ENCODE peak calls at places on chromosomes 12 and 14, in eight cellular contexts. G is upper lobe of left lung, A is tibial nerve, V is PC-9, B is left ventricle myocardium inferior, U is lung, I is tibial artery, P is OCI-LY7. K is an unnamed sample. For H3K9me3, the result is how much of the 10 kb centered on the place peaks cover.

GRCh38 chr14:68141531-68142088 is 322.0 kb downstream of the RAD51B start:
- DNase-seq in V (peak), U (no peak), A (no peak), B (no peak), P (no peak), I (no peak), G (no peak), K (no peak)

GRCh38 chr12:94140556-94140955 is 7.8 kb upstream of the PLXNC1 start:
- DNase-seq in G (peak), A (no peak), B (no peak), V (peak), U (no peak), P (peak), I (no peak), K (no peak)

GRCh38 chr14:64113279-64113678 is 180.9 kb downstream of the ESR2 start:
- DNase-seq in B (no peak), I (peak), G (peak), V (no peak), U (no peak), A (no peak), P (no peak), K (peak)

GRCh38 chr12:62536546-62536945 is 69.9 kb downstream of the MON2 start:
- DNase-seq in B (no peak), A (no peak), P (no peak), U (no peak), G (no peak), I (no peak), V (no peak), K (no peak)

GRCh38 chr12:107736914-107737313 is 24.0 kb downstream of the PRDM4 start:
- DNase-seq in V (no peak), A (no peak), G (no peak), I (no peak), U (no peak), P (peak), B (no peak), K (no peak)

GRCh38 chr12:106981781-106982180 is 5.2 kb downstream of the MTERF2 start:
- DNase-seq in A (no peak), U (no peak), B (no peak), G (no peak), I (no peak), V (no peak), P (no peak), K (no peak)

GRCh38 chr12:20863056-20863455 is 52.6 kb downstream of the SLCO1B3 start:
- DNase-seq in B (no peak), A (no peak), G (no peak), U (no peak), I (no peak), P (no peak), V (no peak), K (no peak)

GRCh38 chr14:82710257-82710841 is 1176.7 kb upstream of the SEL1L start:
- DNase-seq in I (no peak), G (peak), U (peak), A (peak), B (no peak), P (peak), V (peak), K (peak)

GRCh38 chr12:2653461-2653965 is 141.3 kb upstream of the FKBP4 start:
- DNase-seq in A (no peak), B (no peak), V (no peak), I (no peak), G (no peak), P (no peak), U (no peak), K (no peak)

GRCh38 chr12:96444403-96444802 is 44.2 kb upstream of the CDK17 start:
- DNase-seq in V (no peak), G (no peak), P (no peak), B (no peak), I (no peak), U (no peak), A (no peak), K (no peak)

GRCh38 chr12:96452271-96452922 is 37.0 kb upstream of the CFAP54 start:
- DNase-seq in U (no peak), A (no peak), P (no peak), I (no peak), B (no peak), V (no peak), G (no peak), K (no peak)

GRCh38 chr12:96447256-96447655 is 42.1 kb upstream of the CFAP54 start:
- DNase-seq in G (no peak), P (no peak), U (no peak), V (no peak), A (no peak), I (no peak), B (no peak), K (no peak)

GRCh38 chr12:96445743-96446655 is 43.4 kb upstream of the CFAP54 start:
- DNase-seq in P (peak), B (no peak), I (no peak), G (no peak), A (no peak), V (peak), U (no peak), K (no peak)

GRCh38 chr12:96448287-96448686 is 41.1 kb upstream of the CFAP54 start:
- DNase-seq in G (no peak), B (no peak), P (no peak), I (no peak), V (no peak), U (no peak), A (no peak), K (no peak)
- H3K9me3 ChIP-seq in G (under half), B (under half), P (under half), I (under half), V (under half), U (under half), A (under half), K (under half)

DNA sequence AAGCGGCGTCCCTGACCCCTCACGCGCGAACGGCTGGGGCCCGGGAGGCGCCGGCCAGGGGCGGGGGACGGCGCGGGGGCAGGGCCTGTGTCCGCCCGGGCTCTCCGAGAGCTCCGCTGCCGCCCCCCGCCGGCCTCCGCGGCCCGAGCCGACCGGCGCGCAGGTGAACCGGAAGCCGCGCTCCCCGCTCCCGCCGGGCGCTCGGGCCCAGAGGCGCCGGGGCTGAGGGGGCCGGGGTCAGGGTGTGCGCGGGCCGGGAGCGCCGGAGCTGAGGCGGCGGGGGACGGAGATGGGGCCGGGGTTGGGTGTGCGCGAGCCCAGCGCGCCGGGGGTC is 403 bp downstream of the HIP1R start:
- DNase-seq in U (no peak), A (no peak), P (peak), I (no peak), G (no peak), V (no peak), B (no peak), K (peak)
- TF ChIP-seq CTCF in U (no peak), A (no peak), P (no peak), I (no peak), G (no peak), V (no peak), B (no peak), K (no peak)

GRCh38 chr12:117036547-117036946 is 62.7 kb downstream of the TESC start:
- DNase-seq in P (no peak), A (no peak), U (no peak), I (no peak), V (no peak), B (no peak), G (no peak), K (no peak)
- H3K27ac ChIP-seq in P (no peak), A (no peak), U (no peak), I (no peak), V (no peak), B (peak), G (no peak), K (no peak)

DNA sequence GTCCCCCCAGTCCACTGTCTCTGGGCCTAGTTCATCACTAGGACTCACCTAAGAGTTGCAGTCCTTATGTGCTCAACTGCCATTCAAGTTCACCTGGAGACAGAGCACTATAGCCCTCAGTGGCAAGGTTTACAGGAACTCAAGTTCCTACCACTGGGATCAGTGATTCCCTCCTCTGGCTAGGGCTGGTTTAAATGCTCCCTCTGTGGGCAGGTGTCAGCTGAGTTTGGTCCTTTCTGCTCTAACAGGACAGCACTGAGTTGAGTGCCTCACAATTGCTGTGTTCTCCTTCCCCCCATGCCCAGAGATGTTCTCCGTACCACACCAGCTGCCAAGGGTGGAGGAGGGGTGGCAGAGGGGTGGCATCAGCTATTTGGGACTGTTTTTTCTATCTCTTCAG is 20.8 kb upstream of the SAV1 start:
- DNase-seq in V (no peak), A (no peak), I (no peak), G (no peak), U (no peak), P (no peak), B (no peak), K (no peak)
- H3K9me3 ChIP-seq in V (under half), A (under half), I (under half), G (under half), U (under half), P (under half), B (under half), K (under half)

DNA sequence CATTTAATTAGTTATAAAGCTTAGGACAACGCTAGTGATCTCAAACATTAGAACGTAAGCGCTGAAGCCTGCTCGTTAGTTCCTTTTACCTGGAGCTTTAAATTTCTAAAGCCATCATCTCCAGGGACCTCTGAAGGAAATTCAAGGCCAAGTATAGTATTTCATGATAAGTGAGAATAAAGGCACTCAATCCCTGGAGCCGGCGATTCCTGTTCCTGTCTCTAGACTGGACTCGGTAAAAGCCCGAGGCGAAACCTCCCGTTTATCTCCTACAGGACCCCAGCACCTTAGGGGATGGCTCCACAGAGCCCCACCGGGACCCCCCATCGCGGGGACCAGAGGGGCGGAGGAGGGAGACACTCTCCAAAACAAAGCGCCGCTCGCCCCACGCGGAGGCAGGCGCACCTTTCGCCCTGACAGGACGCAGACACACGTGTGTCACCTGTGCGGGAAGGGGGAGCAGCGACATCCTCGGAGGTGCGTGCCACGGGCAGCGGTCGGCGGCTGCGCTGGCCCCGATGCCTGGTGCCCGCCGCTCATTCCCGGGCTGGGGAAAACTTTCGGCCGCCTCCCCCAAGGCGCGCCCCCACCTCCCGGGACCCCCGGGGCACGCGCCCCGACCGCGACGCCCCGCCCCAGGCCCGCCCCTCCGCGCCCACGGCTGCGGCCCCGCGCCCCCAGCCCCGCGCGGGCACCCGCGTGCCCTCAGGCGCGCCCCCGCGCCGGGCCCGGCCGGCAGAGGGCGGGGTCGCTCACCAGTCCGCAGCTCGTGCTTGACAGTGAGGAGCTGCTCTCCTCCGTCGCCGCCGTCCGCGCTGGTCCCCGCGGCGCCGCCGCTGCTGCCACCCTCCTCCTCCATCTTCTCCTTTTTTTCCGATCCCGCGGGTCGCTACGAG is 617 bp downstream of the RPS6KA5 start:
- DNase-seq in V (peak), P (peak), U (peak), A (no peak), I (peak), B (no peak), G (peak), K (peak)
- TF ChIP-seq CTCF in V (peak), P (no peak), U (no peak), A (peak), I (peak), B (no peak), G (no peak), K (no peak)

DNA sequence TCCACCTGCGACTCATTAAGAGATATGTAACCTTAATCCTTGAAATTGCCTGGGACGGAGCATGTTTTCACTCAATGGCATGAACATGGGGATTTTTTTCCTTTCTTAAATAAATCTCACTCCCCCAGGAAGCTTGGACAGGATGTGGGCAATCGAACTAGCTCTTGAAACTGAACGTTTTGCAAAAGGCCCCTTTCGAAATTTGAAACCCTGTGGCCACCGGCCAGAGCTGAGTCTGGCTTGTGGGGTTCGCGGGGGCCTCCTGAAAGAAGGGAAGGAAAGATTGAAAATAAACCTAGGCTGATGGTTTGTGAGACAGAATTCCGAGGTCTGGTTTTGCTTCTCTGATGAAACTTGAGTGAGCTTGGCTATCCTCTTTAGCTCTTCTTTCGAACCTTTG is 101.4 kb upstream of the RTL1 start:
- DNase-seq in P (no peak), I (peak), B (no peak), A (no peak), G (no peak), V (no peak), U (no peak), K (no peak)
- H3K27ac ChIP-seq in P (no peak), I (no peak), B (no peak), A (peak), G (peak), V (no peak), U (no peak), K (no peak)